ENCODE peak calls at places on chromosomes 3 and 15, in nine cellular contexts. E is stomach, G is choroid plexus epithelial cell, M is astrocyte of the spinal cord, K is left lung, F is AG04449, Q is adrenal gland, X is endothelial cell of umbilical vein, T is cardiac fibroblast. O is an unnamed sample.

GRCh38 chr15:41607033-41607432 is 48.0 kb downstream of the TYRO3 start:
- DNase-seq in E (no peak), G (peak), M (peak), K (no peak), F (peak), Q (no peak), X (peak), T (peak), O (no peak)

GRCh38 chr3:100352296-100353178 is 18.0 kb downstream of the NIT2 start:
- DNase-seq in E (no peak), G (peak), M (no peak), K (no peak), F (peak), Q (no peak), X (peak), T (no peak), O (no peak)

GRCh38 chr3:116263842-116264545 is 181.3 kb downstream of the LSAMP start:
- DNase-seq in E (no peak), G (peak), M (peak), K (no peak), F (peak), Q (no peak), X (no peak), T (peak), O (no peak)

GRCh38 chr3:145952541-145952940 is 208.4 kb downstream of the PLOD2 start:
- DNase-seq in E (no peak), G (peak), M (peak), K (no peak), F (peak), Q (no peak), X (peak), T (peak), O (no peak)

GRCh38 chr3:99348451-99348850 is 289.9 kb upstream of the COL8A1 start:
- DNase-seq in E (no peak), G (no peak), M (no peak), K (no peak), F (no peak), Q (no peak), X (peak), T (no peak), O (no peak)

GRCh38 chr3:29494305-29495036 is 213.6 kb downstream of the RBMS3 start:
- DNase-seq in E (no peak), G (no peak), M (no peak), K (no peak), F (no peak), Q (no peak), X (peak), T (peak), O (no peak)

GRCh38 chr15:101066501-101067408 is 147.6 kb downstream of the LRRK1 start:
- DNase-seq in E (no peak), G (no peak), M (no peak), K (no peak), F (no peak), Q (no peak), X (no peak), T (no peak), O (no peak)

GRCh38 chr3:128196645-128197044 is 43.4 kb downstream of the EEFSEC start:
- DNase-seq in E (no peak), G (no peak), M (no peak), K (no peak), F (no peak), Q (no peak), X (no peak), T (no peak), O (no peak)

GRCh38 chr3:170355738-170356595 is 1.5 kb upstream of the SKIL start:
- DNase-seq in E (peak), G (peak), M (peak), K (peak), F (no peak), Q (peak), X (peak), T (peak), O (peak)

GRCh38 chr3:23203651-23204111 is 554 bp downstream of the UBE2E2 start:
- DNase-seq in E (no peak), G (peak), M (no peak), K (peak), F (no peak), Q (no peak), X (peak), T (no peak), O (peak)

GRCh38 chr3:65664436-65664835 is 374.3 kb downstream of the MAGI1 start:
- DNase-seq in E (no peak), G (no peak), M (no peak), K (no peak), F (no peak), Q (no peak), X (no peak), T (no peak), O (no peak)

GRCh38 chr3:52379610-52380009 is 63.5 kb downstream of the DNAH1 start:
- DNase-seq in E (no peak), G (no peak), M (no peak), K (no peak), F (no peak), Q (no peak), X (no peak), T (no peak), O (no peak)

GRCh38 chr15:47741907-47742306 is 24.6 kb downstream of the SEMA6D start:
- DNase-seq in E (no peak), G (no peak), M (no peak), K (no peak), F (no peak), Q (no peak), X (no peak), T (no peak), O (no peak)

DNA sequence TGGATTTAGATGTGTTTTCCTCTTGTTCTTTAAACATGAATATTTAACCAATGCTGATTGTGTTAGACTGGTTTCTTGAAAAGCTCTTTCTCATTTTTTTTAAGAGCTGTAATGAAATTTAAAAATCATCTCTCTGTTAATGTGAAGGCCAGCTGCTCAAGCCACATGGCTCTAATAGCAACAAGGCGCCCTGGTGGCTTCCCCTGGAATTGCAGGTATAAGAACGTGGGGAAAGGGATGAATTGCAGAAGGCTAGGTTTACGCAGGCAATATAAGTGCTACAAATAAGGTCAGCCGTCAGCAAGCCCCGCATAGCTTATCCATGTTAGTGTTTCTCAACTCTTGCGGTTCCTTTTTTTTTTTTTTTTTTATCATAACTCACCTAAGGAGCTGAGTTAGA is 108.5 kb downstream of the SAMMSON start:
- DNase-seq in E (peak), G (peak), M (no peak), K (no peak), F (no peak), Q (no peak), X (no peak), T (peak), O (no peak)
- TF ChIP-seq CTCF in E (no peak), G (peak), M (peak), K (peak), F (peak), Q (peak), X (peak), T (peak), O (peak)

DNA sequence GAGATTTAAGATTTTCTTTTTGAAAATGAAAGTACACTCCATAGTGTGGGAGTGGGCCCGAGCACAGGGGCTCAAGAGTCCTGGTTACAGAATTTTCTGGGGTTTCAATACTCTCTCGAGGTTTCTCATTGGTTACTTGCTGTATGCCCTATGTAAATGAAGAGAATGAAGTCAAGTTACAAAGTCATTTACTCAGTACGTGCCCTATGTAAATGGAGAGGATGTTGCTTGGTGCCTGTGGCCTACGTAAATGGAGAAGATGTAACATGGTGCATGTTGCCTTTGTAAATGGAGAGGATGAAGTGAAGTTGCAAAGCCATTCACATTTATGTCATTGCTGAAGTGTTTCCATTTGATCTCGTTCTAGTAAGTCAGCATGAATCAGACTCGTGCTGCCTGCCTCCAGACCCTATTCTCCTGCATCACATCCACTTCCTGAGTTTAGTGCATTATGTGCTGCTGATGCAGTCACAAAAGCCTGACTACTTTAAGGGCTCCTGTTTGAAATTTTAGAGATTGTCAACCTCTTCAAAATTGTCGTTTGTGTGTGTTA is 302.0 kb downstream of the ZBBX start:
- DNase-seq in E (no peak), G (no peak), M (peak), K (no peak), F (no peak), Q (no peak), X (no peak), T (no peak), O (no peak)
- H3K4me3 ChIP-seq in E (no peak), G (no peak), M (no peak), K (no peak), F (no peak), Q (no peak), X (no peak), T (no peak), O (no peak)

DNA sequence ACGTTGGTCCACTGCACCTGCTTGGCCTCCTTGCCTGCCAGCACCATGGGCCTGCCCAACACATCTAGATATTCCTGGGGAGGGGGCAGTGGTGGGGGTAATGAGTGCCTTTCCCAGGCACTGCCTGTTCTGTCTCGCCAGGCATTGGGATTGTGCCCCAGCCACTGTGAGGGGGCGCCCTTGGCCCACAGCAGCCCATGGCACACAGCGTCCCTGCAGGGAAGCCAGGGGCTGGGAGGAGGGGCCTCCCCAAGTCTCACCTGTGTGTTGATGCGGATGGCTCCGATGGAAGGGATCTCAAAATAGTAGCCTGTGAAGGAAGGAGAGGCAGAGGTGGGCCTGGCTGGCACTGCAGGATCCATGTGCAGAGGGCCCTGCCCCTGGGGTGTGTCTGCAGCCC is 18.7 kb upstream of the TMEM115 start:
- DNase-seq in E (no peak), G (no peak), M (no peak), K (no peak), F (no peak), Q (no peak), X (no peak), T (no peak), O (no peak)
- TF ChIP-seq CTCF in E (no peak), G (no peak), M (no peak), K (no peak), F (no peak), Q (no peak), X (no peak), T (no peak), O (no peak)

GRCh38 chr15:29968099-29968892 is 114.5 kb upstream of the GOLGA8J start:
- DNase-seq in E (no peak), G (no peak), M (no peak), K (peak), F (no peak), Q (no peak), X (no peak), T (no peak), O (no peak)
- H3K4me3 ChIP-seq in E (peak), G (peak), M (peak), K (peak), F (peak), Q (no peak), X (no peak), T (peak), O (no peak)